ENCODE peak calls at places on chromosomes 12 and 14, in four cellular contexts. R, A, Y and H are unnamed samples.

GRCh38 chr14:104361921-104362681 is 217.5 kb upstream of the C14orf180 start:
- DNase-seq in R (no peak), A (no peak), Y (no peak), H (peak)

GRCh38 chr12:57619434-57620244 is 8.4 kb downstream of the ARHGEF25 start:
- DNase-seq in R (no peak), A (no peak), Y (no peak), H (peak)

GRCh38 chr12:124527861-124528561 is 39.4 kb downstream of the NCOR2 start:
- DNase-seq in R (no peak), A (no peak), Y (no peak), H (no peak)

GRCh38 chr12:120223458-120224303 is 22.8 kb upstream of the RPLP0 start:
- DNase-seq in R (no peak), A (no peak), Y (no peak), H (no peak)

GRCh38 chr14:52848626-52849025 is 57.2 kb upstream of the GNPNAT1 start:
- DNase-seq in R (no peak), A (no peak), Y (no peak), H (no peak)

GRCh38 chr14:55912344-55912743 is 205.9 kb upstream of the PELI2 start:
- DNase-seq in R (no peak), A (no peak), Y (no peak), H (no peak)

GRCh38 chr12:91394903-91395302 is 212.3 kb upstream of the DCN start:
- DNase-seq in R (no peak), A (no peak), Y (no peak), H (no peak)

GRCh38 chr14:80491131-80491530 is 279.8 kb upstream of the DIO2 start:
- DNase-seq in R (peak), A (peak), Y (no peak), H (no peak)

GRCh38 chr12:103969391-103969790 is 3.7 kb downstream of the TDG start:
- DNase-seq in R (no peak), A (no peak), Y (no peak), H (no peak)

GRCh38 chr14:86072134-86072894 is 542.4 kb downstream of the FLRT2 start:
- DNase-seq in R (no peak), A (no peak), Y (no peak), H (no peak)

GRCh38 chr12:69929125-69929524 is 104.1 kb downstream of the MYRFL start:
- DNase-seq in R (no peak), A (no peak), Y (no peak), H (no peak)

GRCh38 chr14:104892517-104893434 is 27.7 kb downstream of the CEP170B start:
- DNase-seq in R (peak), A (peak), Y (no peak), H (peak)

GRCh38 chr14:87712386-87713113 is 280.4 kb downstream of the GALC start:
- DNase-seq in R (no peak), A (no peak), Y (no peak), H (no peak)

GRCh38 chr14:75471059-75471458 is 43.2 kb downstream of the JDP2 start:
- DNase-seq in R (no peak), A (no peak), Y (no peak), H (peak)

GRCh38 chr14:105301103-105301914 is 508 bp upstream of the BRF1 start:
- DNase-seq in R (peak), A (peak), Y (peak), H (peak)

GRCh38 chr14:102957222-102957621 is 34.8 kb downstream of the AMN start:
- DNase-seq in R (no peak), A (no peak), Y (no peak), H (no peak)

GRCh38 chr14:75433631-75434556 is 6.1 kb downstream of the JDP2 start:
- DNase-seq in R (no peak), A (no peak), Y (no peak), H (no peak)

GRCh38 chr12:89789862-89790261 is 81.2 kb upstream of the ATP2B1 start:
- DNase-seq in R (no peak), A (no peak), Y (no peak), H (no peak)

GRCh38 chr12:26101833-26102232 is 23.0 kb downstream of the BHLHE41 start:
- DNase-seq in R (no peak), A (no peak), Y (no peak), H (no peak)

GRCh38 chr12:85179680-85180300 is 100.2 kb upstream of the ALX1 start:
- DNase-seq in R (no peak), A (no peak), Y (peak), H (no peak)

GRCh38 chr12:20477691-20478090 is 109.4 kb downstream of the PDE3A start:
- DNase-seq in R (no peak), A (no peak), Y (no peak), H (no peak)
- H3K4me3 ChIP-seq in R (no peak), A (no peak), Y (no peak), H (no peak)

DNA sequence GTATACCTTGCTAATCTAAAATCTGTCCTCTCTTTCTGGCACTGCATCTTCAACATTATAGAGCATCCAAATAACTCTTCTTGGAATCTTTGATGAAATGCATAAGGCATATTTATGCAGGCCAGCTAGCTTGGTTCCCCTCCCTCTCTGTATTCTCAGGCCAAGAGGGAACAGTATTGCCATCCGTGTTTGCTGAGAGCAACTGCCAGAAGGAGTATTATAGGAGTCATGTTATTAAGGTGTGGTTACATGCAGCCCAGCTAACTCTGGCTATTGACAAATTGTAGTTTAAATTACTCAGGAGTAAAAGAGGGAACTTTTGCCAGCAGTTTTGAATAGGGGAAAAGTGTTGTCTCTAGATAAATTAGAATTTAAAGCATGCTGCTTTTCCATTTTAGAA is 309.3 kb upstream of the E2F7 start:
- DNase-seq in R (peak), A (no peak), Y (no peak), H (no peak)
- TF ChIP-seq EP300 in R (no peak), A (no peak), Y (no peak), H (no peak)

GRCh38 chr14:61661471-61661988 is 33.8 kb upstream of the HIF1A start:
- DNase-seq in R (no peak), A (no peak), Y (no peak), H (no peak)
- H3K4me3 ChIP-seq in R (no peak), A (no peak), Y (no peak), H (no peak)

GRCh38 chr14:29953501-29953900 is 25.9 kb upstream of the PRKD1 start:
- DNase-seq in R (no peak), A (no peak), Y (no peak), H (no peak)
- TF ChIP-seq EP300 in R (no peak), A (no peak), Y (no peak), H (no peak)

DNA sequence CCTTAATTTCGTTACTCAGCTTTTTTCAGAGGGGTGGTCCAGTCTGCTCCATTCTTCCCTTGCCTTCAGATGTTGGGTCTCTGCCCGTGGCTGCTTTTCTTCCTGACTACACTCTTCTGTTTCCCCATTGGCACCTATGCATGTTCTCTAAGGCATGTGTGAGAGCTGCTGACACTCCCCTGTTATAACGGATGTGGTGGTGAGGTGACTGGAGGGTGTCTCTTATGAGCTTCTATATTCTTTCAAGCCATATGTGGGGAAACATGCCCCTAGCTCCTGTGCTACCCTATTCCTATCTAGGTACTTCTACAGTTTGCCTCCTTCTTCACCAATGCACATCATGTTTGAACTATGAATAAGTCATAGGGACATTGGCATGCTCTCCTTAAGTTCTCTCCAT is 643.2 kb downstream of the RPL10L start:
- DNase-seq in R (no peak), A (no peak), Y (no peak), H (no peak)
- H3K4me3 ChIP-seq in R (no peak), A (no peak), Y (no peak), H (no peak)